ENCODE peak calls at places on chromosome 5, in eight cellular contexts. O, J, X, Q, A, N, C and G are unnamed samples.

GRCh38 chr5:68424799-68425537 is 209.4 kb downstream of the PIK3R1 start:
- DNase-seq in X (no peak), Q (peak; percentile 13), N (no peak), O (peak; percentile 49), A (no peak), J (no peak), C (no peak), G (no peak)

GRCh38 chr5:56360816-56361215 is 127.7 kb upstream of the ANKRD55 start:
- DNase-seq in N (no peak), Q (no peak), O (no peak), C (no peak), X (no peak), J (no peak), A (no peak), G (no peak)

GRCh38 chr5:8561854-8562253 is 692.9 kb downstream of the MTRR start:
- DNase-seq in J (no peak), N (no peak), C (no peak), A (no peak), X (no peak), Q (no peak), O (no peak), G (no peak)

GRCh38 chr5:131242728-131243255 is 21.1 kb upstream of the CDC42SE2 start:
- DNase-seq in C (peak; percentile 76), Q (no peak), A (no peak), J (no peak), O (peak; percentile 97), X (no peak), N (no peak), G (no peak)

GRCh38 chr5:157358871-157359270 is 92.9 kb downstream of the CYFIP2 start:
- DNase-seq in Q (no peak), O (no peak), A (no peak), C (no peak), X (no peak), N (no peak), J (no peak), G (no peak)

GRCh38 chr5:178385472-178385853 is 152.9 kb upstream of the PHYKPL start:
- DNase-seq in Q (no peak), J (no peak), C (peak; percentile 16), N (no peak), A (no peak), X (no peak), O (peak; percentile 36), G (no peak)

GRCh38 chr5:67548520-67549262 is 352.1 kb upstream of the CD180 start:
- DNase-seq in J (no peak), X (no peak), A (no peak), C (no peak), Q (no peak), O (no peak), N (no peak), G (no peak)

GRCh38 chr5:106311230-106311629 is 1359.5 kb downstream of the EFNA5 start:
- DNase-seq in J (peak; percentile 6), X (no peak), O (peak; percentile 56), A (no peak), N (no peak), C (no peak), Q (no peak), G (no peak)

GRCh38 chr5:54443264-54443663 is 12.2 kb upstream of the HSPB3 start:
- DNase-seq in A (no peak), O (peak; percentile 63), Q (peak; percentile 8), J (peak; percentile 20), C (peak; percentile 33), X (no peak), N (no peak), G (no peak)

GRCh38 chr5:149441986-149442385 is 62.9 kb upstream of the IL17B start:
- DNase-seq in O (no peak), X (no peak), J (no peak), A (no peak), C (no peak), Q (no peak), N (no peak), G (no peak)

GRCh38 chr5:140690941-140691924 is at the start of the genes HARS1 and HARS2:
- DNase-seq in O (peak; percentile 95), Q (peak; percentile 97), X (peak; percentile 92), A (peak; percentile 93), J (peak; percentile 79), C (peak; percentile 97), N (peak; percentile 93), G (peak; percentile 88)

GRCh38 chr5:129051283-129051682 is 43.3 kb upstream of the ISOC1 start:
- DNase-seq in X (no peak), J (no peak), Q (no peak), N (no peak), O (no peak), A (no peak), C (peak; percentile 2), G (no peak)

GRCh38 chr5:130545291-130545690 is 619.8 kb downstream of the HINT1 start:
- DNase-seq in O (no peak), A (no peak), Q (no peak), X (no peak), C (no peak), N (no peak), J (no peak), G (no peak)

GRCh38 chr5:150203832-150204587 is 14.1 kb downstream of the SLC6A7 start:
- DNase-seq in X (no peak), J (no peak), C (no peak), A (no peak), Q (no peak), N (no peak), O (no peak), G (no peak)

GRCh38 chr5:1105350-1106265 is 6.3 kb downstream of the SLC12A7 start:
- DNase-seq in J (no peak), N (peak; percentile 63), C (peak; percentile 74), O (no peak), A (no peak), X (no peak), Q (no peak), G (no peak)

GRCh38 chr5:88675159-88675757 is 207.7 kb downstream of the MEF2C start:
- DNase-seq in Q (no peak), X (no peak), A (no peak), N (no peak), O (no peak), J (no peak), C (no peak), G (no peak)

GRCh38 chr5:186091-187041 is 4.9 kb upstream of the LRRC14B start:
- DNase-seq in C (no peak), X (no peak), A (no peak), O (no peak), J (no peak), N (no peak), Q (no peak), G (no peak)

GRCh38 chr5:14440598-14441401 is 140.8 kb upstream of the OTULINL start:
- DNase-seq in O (peak; percentile 97), X (no peak), J (peak; percentile 68), A (no peak), N (no peak), C (no peak), Q (no peak), G (no peak)

GRCh38 chr5:159022178-159022556 is 77.5 kb downstream of the EBF1 start:
- DNase-seq in Q (no peak), N (no peak), X (peak; percentile 76), O (peak; percentile 86), A (peak; percentile 52), C (no peak), J (no peak), G (no peak)

DNA sequence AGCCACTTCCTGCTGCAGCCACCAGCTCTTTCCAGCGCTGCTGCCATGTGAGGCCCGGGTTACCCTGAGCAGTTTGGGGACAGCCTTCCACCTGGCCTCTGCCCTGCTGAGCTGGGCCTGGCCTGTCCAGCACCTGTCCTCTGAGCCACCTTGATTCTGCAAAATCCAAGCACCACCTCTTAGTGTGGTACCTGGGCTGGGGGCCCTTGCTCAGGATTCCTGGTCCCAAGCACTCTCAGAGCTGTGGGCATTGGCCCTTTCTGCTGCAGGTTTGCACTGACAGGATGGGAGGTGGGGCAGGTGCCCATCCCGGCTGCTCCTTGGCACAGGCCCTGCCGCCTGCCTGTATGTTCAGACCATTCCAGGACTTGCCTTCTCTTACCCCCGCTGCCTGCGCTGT is 309.2 kb upstream of the IRX4 start:
- DNase-seq in A (no peak), Q (no peak), N (no peak), X (no peak), C (no peak), J (no peak), O (no peak), G (no peak)
- H3K27ac ChIP-seq in A (no peak overlapping the region), Q (no peak overlapping the region), N (no peak overlapping the region), X (no peak overlapping the region), C (no peak overlapping the region), J (no peak overlapping the region), O (no peak overlapping the region), G (no peak overlapping the region)

GRCh38 chr5:174724484-174725260 is at the start of gene MSX2:
- DNase-seq in Q (peak; percentile 80), A (peak; percentile 83), C (peak; percentile 88), O (peak; percentile 86), X (peak; percentile 91), J (peak; percentile 38), N (peak; percentile 88), G (peak; percentile 94)
- TF ChIP-seq POLR2A in Q (no peak), A (peak; percentile 70), C (peak; percentile 80), O (peak; percentile 59), X (peak; percentile 27), J (peak; percentile 26), N (no peak), G (peak; percentile 87)

GRCh38 chr5:83470920-83471404 is 582 bp upstream of the VCAN start:
- DNase-seq in O (no peak), N (no peak), X (no peak), J (no peak), Q (no peak), A (no peak), C (no peak), G (no peak)

GRCh38 chr5:83471405-83472212 is at the start of gene VCAN:
- DNase-seq in J (peak; percentile 55), N (no peak), A (peak; percentile 49), C (peak; percentile 47), O (peak; percentile 82), Q (peak; percentile 53), X (peak; percentile 69), G (peak; percentile 20)

GRCh38 chr5:83469075-83469474 is 2.5 kb upstream of the VCAN start:
- DNase-seq in N (no peak), O (no peak), C (no peak), J (no peak), Q (no peak), X (no peak), A (no peak), G (no peak)

GRCh38 chr5:83472213-83472507 is 616 bp downstream of the VCAN start:
- DNase-seq in J (no peak), N (no peak), O (no peak), C (no peak), A (no peak), Q (no peak), X (no peak), G (no peak)

GRCh38 chr5:83470516-83470915 is 1.0 kb upstream of the VCAN start:
- DNase-seq in O (no peak), C (no peak), A (no peak), Q (no peak), J (no peak), N (no peak), X (no peak), G (no peak)
- H3K4me3 ChIP-seq in O (no peak overlapping the region), C (no peak overlapping the region), A (no peak overlapping the region), Q (peak overlapping the region; percentile 55), J (no peak overlapping the region), N (no peak overlapping the region), X (no peak overlapping the region), G (no peak overlapping the region)

GRCh38 chr5:179832039-179832745 is 11.5 kb downstream of the SQSTM1 start:
- DNase-seq in J (no peak), Q (no peak), C (no peak), O (no peak), A (no peak), N (no peak), X (no peak), G (no peak)
- H3K27ac ChIP-seq in J (no peak overlapping the region), Q (no peak overlapping the region), C (peak overlapping the region; percentile 8), O (no peak overlapping the region), A (no peak overlapping the region), N (no peak overlapping the region), X (no peak overlapping the region), G (no peak overlapping the region)